ENCODE peak calls at places on chromosomes 12 and 14, in four cellular contexts. S is GOT3, E is smooth muscle cell of the brain vasculature, H is cerebellar cortex. X is an unnamed sample.

GRCh38 chr12:89960011-89960507 is 251.4 kb upstream of the ATP2B1 start:
- DNase-seq in S (no peak), H (no peak), E (no peak), X (peak; percentile 81)

GRCh38 chr14:104368751-104369100 is 210.8 kb upstream of the C14orf180 start:
- DNase-seq in E (no peak), S (no peak), H (no peak), X (no peak)

GRCh38 chr12:28035483-28035882 is 63.0 kb upstream of the PTHLH start:
- DNase-seq in S (no peak), H (no peak), E (no peak), X (peak; percentile 33)

GRCh38 chr12:69105101-69105613 is 134.2 kb upstream of the CPSF6 start:
- DNase-seq in E (no peak), S (no peak), H (no peak), X (no peak)

GRCh38 chr12:3745152-3745551 is 7.8 kb downstream of the CRACR2A start:
- DNase-seq in E (no peak), H (no peak), S (no peak), X (no peak)

GRCh38 chr12:104626069-104626690 is 169.4 kb downstream of the CHST11 start:
- DNase-seq in S (no peak), E (no peak), H (no peak), X (no peak)

GRCh38 chr14:102927878-102928411 is 5.5 kb downstream of the AMN start:
- DNase-seq in S (no peak), E (no peak), H (no peak), X (no peak)

GRCh38 chr12:4045433-4045760 is 172.2 kb upstream of the PARP11 start:
- DNase-seq in H (no peak), S (no peak), E (no peak), X (no peak)

GRCh38 chr12:99154983-99155336 is 492.6 kb upstream of the GARIN6 start:
- DNase-seq in H (no peak), E (no peak), S (no peak), X (no peak)

GRCh38 chr14:44448816-44449411 is 58.2 kb downstream of the FSCB start:
- DNase-seq in E (no peak), S (no peak), H (no peak), X (no peak)

GRCh38 chr12:80195143-80195726 is 95.9 kb downstream of the OTOGL start:
- DNase-seq in S (no peak), E (no peak), H (peak; percentile 32), X (peak; percentile 46)

GRCh38 chr12:123788541-123788940 is 26.4 kb downstream of the DNAH10 start:
- DNase-seq in S (no peak), E (no peak), H (no peak), X (no peak)

GRCh38 chr12:23055004-23055403 is 430.0 kb downstream of the ETNK1 start:
- DNase-seq in E (no peak), S (no peak), H (no peak), X (peak; percentile 8)

GRCh38 chr12:2561367-2561766 is 233.4 kb upstream of the FKBP4 start:
- DNase-seq in H (no peak), E (no peak), S (no peak), X (no peak)

GRCh38 chr12:130764475-130765185 is 48.5 kb upstream of the RIMBP2 start:
- DNase-seq in H (peak; percentile 10), E (no peak), S (no peak), X (no peak)

GRCh38 chr14:94588311-94588710 is 7.1 kb downstream of the SERPINA5 start:
- DNase-seq in S (no peak), E (no peak), H (no peak), X (no peak)

GRCh38 chr12:12715459-12716150 is 1.6 kb upstream of the CDKN1B start:
- DNase-seq in E (no peak), S (no peak), H (peak; percentile 49), X (no peak)

GRCh38 chr12:82124711-82125110 is 233.5 kb downstream of the CCDC59 start:
- DNase-seq in E (no peak), H (no peak), S (no peak), X (no peak)

GRCh38 chr12:104852102-104852501 is 106.0 kb downstream of the SLC41A2 start:
- DNase-seq in S (no peak), E (no peak), H (no peak), X (no peak)

GRCh38 chr14:24135584-24135833 is 485 bp upstream of the PSME1 start:
- DNase-seq in H (no peak), E (no peak), S (no peak), X (no peak)

GRCh38 chr12:89084751-89085150 is 267.6 kb downstream of the DUSP6 start:
- DNase-seq in E (no peak), H (no peak), S (no peak), X (no peak)

GRCh38 chr12:130126023-130126432 is 36.2 kb upstream of the FZD10 start:
- DNase-seq in S (no peak), E (no peak), H (no peak), X (no peak)

GRCh38 chr12:96399081-96399918 is 939 bp downstream of the CDK17 start:
- DNase-seq in H (peak; percentile 52), S (no peak), E (no peak), X (peak; percentile 53)

GRCh38 chr12:32418221-32418620 is 18.9 kb downstream of the FGD4 start:
- DNase-seq in H (no peak), E (no peak), S (no peak), X (no peak)

GRCh38 chr12:27564612-27565213 is 40.7 kb downstream of the PPFIBP1 start:
- DNase-seq in S (no peak), H (no peak), E (no peak), X (peak; percentile 24)

GRCh38 chr12:108592033-108592909 is 5.6 kb downstream of the TMEM119 start:
- DNase-seq in H (no peak), E (no peak), S (no peak), X (no peak)

GRCh38 chr14:32594766-32595165 is 265.7 kb downstream of the AKAP6 start:
- DNase-seq in E (no peak), H (no peak), S (no peak), X (no peak)

GRCh38 chr14:105168496-105168978 is at the start of gene JAG2:
- DNase-seq in H (peak; percentile 61), S (no peak), E (no peak), X (peak; percentile 3)

GRCh38 chr12:31234955-31235867 is 90.7 kb downstream of the SINHCAF start:
- DNase-seq in H (peak; percentile 24), S (no peak), E (no peak), X (no peak)

GRCh38 chr14:23404331-23404900 is 3.7 kb downstream of the MYH6 start:
- DNase-seq in H (no peak), E (no peak), S (no peak), X (no peak)

GRCh38 chr14:61609885-61610284 is 85.4 kb upstream of the HIF1A start:
- DNase-seq in E (no peak), S (no peak), H (no peak), X (no peak)

GRCh38 chr12:104478396-104479140 is 21.8 kb downstream of the CHST11 start:
- DNase-seq in E (no peak), S (no peak), H (no peak), X (no peak)

GRCh38 chr12:42213954-42214426 is 24.1 kb downstream of the YAF2 start:
- DNase-seq in H (peak; percentile 49), S (no peak), E (no peak), X (no peak)

GRCh38 chr12:97567619-97568110 is 105.1 kb downstream of the RMST start:
- DNase-seq in H (no peak), S (no peak), E (no peak), X (no peak)

GRCh38 chr14:80930836-80931389 is 10.6 kb downstream of the CEP128 start:
- DNase-seq in E (no peak), H (no peak), S (no peak), X (peak; percentile 76)